ENCODE peak calls at places on chromosomes 5 and 9, in six cellular contexts. E, S, L, W, T and F are unnamed samples.

GRCh38 chr9:117516676-117517632 is 102.1 kb upstream of the ASTN2 start:
- DNase-seq in T (no peak), S (no peak), W (no peak), L (no peak), E (no peak), F (no peak)

GRCh38 chr9:127971357-127972315 is 9.2 kb downstream of the EEIG1 start:
- DNase-seq in W (no peak), E (peak; percentile 68), L (no peak), T (no peak), S (no peak), F (no peak)

GRCh38 chr5:104412649-104413240 is 850.2 kb upstream of the NUDT12 start:
- DNase-seq in S (peak; percentile 38), E (no peak), T (peak; percentile 9), L (no peak), W (peak; percentile 51), F (peak; percentile 10)

GRCh38 chr5:36908544-36909260 is 32.1 kb downstream of the NIPBL start:
- DNase-seq in S (no peak), W (no peak), E (no peak), L (no peak), T (no peak), F (no peak)

GRCh38 chr5:96149546-96149945 is 187.9 kb upstream of the ELL2 start:
- DNase-seq in T (no peak), W (no peak), L (no peak), S (peak; percentile 39), E (no peak), F (peak; percentile 40)

GRCh38 chr5:37950436-37950835 is 110.6 kb upstream of the GDNF start:
- DNase-seq in W (no peak), S (no peak), L (no peak), E (no peak), T (no peak), F (no peak)

GRCh38 chr5:154058055-154059038 is 19.6 kb downstream of the MFAP3 start:
- DNase-seq in L (no peak), W (no peak), T (no peak), S (no peak), E (no peak), F (no peak)

GRCh38 chr5:84069608-84070179 is 315.0 kb downstream of the EDIL3 start:
- DNase-seq in T (no peak), W (no peak), L (no peak), E (no peak), S (no peak), F (no peak)

GRCh38 chr5:122183098-122183794 is 53.9 kb downstream of the ZNF474 start:
- DNase-seq in S (peak; percentile 3), L (peak; percentile 24), W (no peak), E (peak; percentile 82), T (peak; percentile 63), F (no peak)

GRCh38 chr9:129458155-129458661 is 162.7 kb downstream of the C9orf50 start:
- DNase-seq in S (no peak), E (peak; percentile 80), T (no peak), L (no peak), W (no peak), F (no peak)

GRCh38 chr5:82815871-82816270 is 261.3 kb downstream of the TMEM167A start:
- DNase-seq in T (no peak), S (no peak), E (no peak), L (no peak), W (no peak), F (no peak)

GRCh38 chr5:125478599-125478998 is 732.2 kb upstream of the ZNF608 start:
- DNase-seq in W (no peak), L (no peak), T (no peak), S (no peak), E (no peak), F (no peak)

GRCh38 chr5:129991780-129992179 is 87.5 kb downstream of the CHSY3 start:
- DNase-seq in W (no peak), S (no peak), E (no peak), T (no peak), L (no peak), F (no peak)

GRCh38 chr9:29945012-29945411 is 2371.7 kb upstream of the C9orf72 start:
- DNase-seq in E (no peak), W (no peak), L (no peak), S (no peak), T (no peak), F (no peak)

GRCh38 chr5:75335952-75336624 is 932 bp upstream of the HMGCR start:
- DNase-seq in W (no peak), T (peak; percentile 52), S (peak; percentile 90), L (no peak), E (peak; percentile 61), F (peak; percentile 59)

GRCh38 chr9:103661663-103662062 is 432.4 kb upstream of the SMC2 start:
- DNase-seq in L (no peak), T (no peak), W (no peak), E (no peak), S (no peak), F (no peak)

DNA sequence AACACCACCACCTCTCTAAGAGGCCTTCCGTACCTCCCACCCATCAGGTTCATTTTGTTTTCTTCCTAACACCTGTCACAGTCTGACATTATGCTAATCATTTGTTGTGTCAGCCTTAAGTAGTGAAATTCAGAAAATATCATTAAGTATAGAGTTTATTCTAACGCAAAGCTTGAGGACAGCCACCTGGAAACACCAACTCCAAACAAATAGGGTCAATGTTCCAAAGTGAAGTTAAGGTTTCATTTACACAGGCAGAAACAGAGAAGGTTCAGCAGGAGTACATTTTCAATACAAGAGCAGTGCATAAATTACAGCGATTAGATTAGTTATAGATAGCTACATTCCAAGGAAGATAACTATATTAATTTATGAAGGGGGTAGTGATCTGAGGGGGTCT is 1.3 kb upstream of the SMC5 start:
- DNase-seq in T (no peak), L (no peak), E (no peak), S (no peak), W (no peak), F (no peak)
- H3K4me3 ChIP-seq in T (peak overlapping the region; percentile 6), L (no peak overlapping the region), E (peak overlapping the region; percentile 71), S (no peak overlapping the region), W (no peak overlapping the region), F (peak overlapping the region; percentile 87)

GRCh38 chr5:138597660-138598400 is 22.6 kb upstream of the HSPA9 start:
- DNase-seq in S (no peak), L (no peak), T (no peak), W (no peak), E (peak; percentile 27), F (no peak)

GRCh38 chr5:138596105-138596987 is 21.1 kb upstream of the HSPA9 start:
- DNase-seq in S (no peak), T (no peak), E (peak; percentile 22), L (no peak), W (no peak), F (no peak)

GRCh38 chr5:138595396-138595795 is 20.2 kb upstream of the HSPA9 start:
- DNase-seq in T (no peak), L (no peak), S (no peak), W (no peak), E (no peak), F (no peak)

DNA sequence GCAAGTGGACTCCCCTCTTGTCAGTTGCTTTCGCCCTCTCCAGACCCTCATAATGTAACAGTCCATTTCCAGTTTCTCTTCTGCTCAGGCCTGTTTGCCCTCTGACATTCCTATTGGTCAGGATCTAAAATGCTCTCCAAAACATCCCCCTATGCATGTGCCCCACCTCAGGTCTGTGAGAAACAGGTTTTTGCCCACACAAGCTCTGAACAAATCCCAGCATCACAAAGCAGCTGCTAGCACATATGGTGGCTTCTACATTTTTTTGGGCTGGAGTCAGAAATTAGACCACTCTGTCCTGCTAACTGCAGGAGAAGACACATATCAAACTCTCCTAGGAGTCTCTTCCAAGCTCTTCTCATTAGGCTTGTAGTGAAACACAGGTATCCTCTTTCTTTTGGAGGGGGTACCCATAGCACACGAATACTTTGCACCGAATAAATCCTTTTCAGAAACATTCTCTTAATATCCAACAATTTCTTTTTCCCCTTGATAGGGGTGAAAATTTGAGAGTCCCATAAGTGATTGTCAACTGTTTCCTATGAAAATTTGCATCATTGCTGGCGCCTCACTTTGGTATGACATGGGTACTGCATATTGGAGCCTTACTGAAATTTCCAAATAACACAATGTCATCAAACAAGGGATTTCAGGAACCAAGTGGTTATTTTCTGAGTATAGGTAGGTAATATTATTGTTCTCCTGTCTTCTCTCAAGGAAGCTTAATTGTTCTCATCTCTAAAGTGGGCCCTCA is 19.3 kb upstream of the HSPA9 start:
- DNase-seq in T (no peak), W (no peak), E (no peak), L (no peak), S (no peak), F (no peak)
- TF ChIP-seq CTCF in T (peak; percentile 51), W (peak; percentile 29), E (no peak), L (no peak), S (peak; percentile 8), F (peak; percentile 6)

DNA sequence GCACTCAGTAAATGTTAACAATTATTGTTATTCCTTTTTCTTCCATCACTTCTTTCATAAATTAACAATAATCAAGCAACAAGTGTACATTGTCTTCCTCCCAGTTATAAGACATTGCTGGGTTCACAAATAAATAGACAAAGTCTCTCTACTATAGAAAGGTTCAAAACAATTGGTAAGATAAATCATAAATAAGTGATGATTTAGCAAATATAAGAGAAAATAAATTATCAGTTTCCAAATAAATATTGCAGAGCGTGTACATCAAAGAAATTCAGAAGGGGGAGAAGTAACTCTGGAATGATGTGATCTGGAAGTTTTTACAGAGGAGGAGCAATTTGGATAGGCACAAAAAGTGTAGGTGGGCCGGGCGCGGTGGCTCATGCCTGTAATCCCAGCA is 114.2 kb downstream of the BASP1 start:
- DNase-seq in T (no peak), W (no peak), S (no peak), L (no peak), E (no peak), F (no peak)
- H3K4me3 ChIP-seq in T (no peak overlapping the region), W (no peak overlapping the region), S (no peak overlapping the region), L (no peak overlapping the region), E (no peak overlapping the region), F (no peak overlapping the region)

GRCh38 chr5:1538276-1538675 is 14.5 kb upstream of the LPCAT1 start:
- DNase-seq in T (no peak), W (no peak), E (peak; percentile 58), S (no peak), L (no peak), F (no peak)
- TF ChIP-seq CTCF in T (no peak), W (no peak), E (no peak), S (no peak), L (no peak), F (no peak)

DNA sequence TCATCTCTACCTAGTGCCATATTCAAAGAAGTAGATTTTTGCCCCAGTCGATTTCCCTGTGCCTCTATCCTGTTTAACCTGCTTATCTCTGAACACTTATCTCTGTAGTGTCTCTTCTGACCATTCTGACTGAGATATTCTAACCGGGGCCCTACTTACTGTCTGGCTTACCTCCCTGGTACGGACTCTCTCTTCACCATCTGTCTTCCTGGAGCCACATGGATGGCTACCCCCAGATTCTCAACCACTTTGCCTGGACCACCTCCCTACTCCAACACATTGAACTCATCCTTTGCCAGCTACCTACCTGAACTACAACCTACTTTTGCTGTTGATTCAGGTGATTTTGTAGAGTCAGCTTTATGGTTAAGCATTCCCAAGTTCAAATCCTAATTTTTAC is 397.4 kb upstream of the SLC24A2 start:
- DNase-seq in L (no peak), W (no peak), S (no peak), T (no peak), E (no peak), F (no peak)
- H3K4me3 ChIP-seq in L (no peak overlapping the region), W (no peak overlapping the region), S (no peak overlapping the region), T (no peak overlapping the region), E (no peak overlapping the region), F (no peak overlapping the region)